ENCODE peak calls at places on chromosomes 12 and 14, in four cellular contexts. U, H, Q and X are unnamed samples.

GRCh38 chr12:25501565-25501964 is 51.5 kb downstream of the LMNTD1 start:
- DNase-seq in H (no peak), Q (no peak), U (no peak), X (no peak)

GRCh38 chr12:10018390-10018789 is 8.0 kb downstream of the CLEC12B start:
- DNase-seq in Q (no peak), H (no peak), U (no peak), X (no peak)

GRCh38 chr12:26119391-26119981 is 5.4 kb downstream of the BHLHE41 start:
- DNase-seq in U (peak), Q (no peak), H (no peak), X (peak)

GRCh38 chr12:28966049-28966778 is 182.9 kb upstream of the FAR2 start:
- DNase-seq in H (no peak), U (no peak), Q (no peak), X (no peak)

GRCh38 chr14:99009875-99010274 is 262.1 kb downstream of the BCL11B start:
- DNase-seq in Q (no peak), U (no peak), H (no peak), X (no peak)

GRCh38 chr12:75890660-75891059 is 140.9 kb downstream of the PHLDA1 start:
- DNase-seq in H (no peak), Q (no peak), U (no peak), X (no peak)

GRCh38 chr12:43891856-43892574 is 56.1 kb downstream of the TMEM117 start:
- DNase-seq in Q (no peak), H (no peak), U (no peak), X (peak)

GRCh38 chr12:80040075-80040738 is 59.1 kb upstream of the OTOGL start:
- DNase-seq in H (no peak), Q (no peak), U (no peak), X (no peak)

GRCh38 chr12:121579981-121580868 is 598 bp downstream of the KDM2B start:
- DNase-seq in Q (peak), H (peak), U (peak), X (peak)

GRCh38 chr12:30694971-30695326 is 720 bp downstream of the IPO8 start:
- DNase-seq in U (peak), H (no peak), Q (peak), X (peak)

GRCh38 chr12:101743724-101744472 is 4.6 kb upstream of the SYCP3 start:
- DNase-seq in Q (no peak), H (no peak), U (no peak), X (no peak)

GRCh38 chr12:101747695-101748094 is 8.4 kb upstream of the SYCP3 start:
- DNase-seq in H (no peak), U (no peak), Q (no peak), X (no peak)

GRCh38 chr12:101745481-101745880 is 6.2 kb upstream of the SYCP3 start:
- DNase-seq in H (no peak), U (no peak), Q (no peak), X (no peak)

GRCh38 chr12:101748907-101749306 is 9.6 kb upstream of the SYCP3 start:
- DNase-seq in Q (no peak), H (no peak), U (no peak), X (no peak)

GRCh38 chr12:101746661-101747060 is 7.4 kb upstream of the SYCP3 start:
- DNase-seq in Q (no peak), U (no peak), H (no peak), X (no peak)
- TF ChIP-seq PHF8 in Q (no peak), U (no peak), H (no peak), X (no peak)

GRCh38 chr14:35333797-35334743 is 41.9 kb downstream of the PSMA6 start:
- DNase-seq in H (no peak), Q (no peak), U (peak), X (peak)
- TF ChIP-seq PHF8 in H (no peak), Q (no peak), U (no peak), X (peak)

DNA sequence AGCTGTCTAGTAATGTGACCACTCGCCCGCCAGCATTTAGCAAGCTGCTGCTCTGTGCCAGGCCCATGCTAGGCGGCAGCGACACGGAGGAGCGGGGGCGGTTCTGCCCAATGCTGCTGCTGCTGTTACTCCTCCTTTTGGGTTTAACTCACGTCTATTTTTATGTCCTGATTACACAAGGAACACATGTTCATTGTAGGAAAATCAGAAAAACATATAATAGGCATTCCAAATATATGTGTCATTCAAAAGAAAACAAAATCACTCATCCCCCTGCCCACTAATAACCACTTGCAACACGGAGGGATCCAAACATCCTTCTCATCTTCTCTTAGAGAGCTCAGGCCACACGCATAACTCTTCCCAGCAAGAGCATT is 30.4 kb downstream of the CCDC92 start:
- DNase-seq in Q (no peak), U (no peak), H (no peak), X (no peak)
- TF ChIP-seq PHF8 in Q (no peak), U (no peak), H (no peak), X (no peak)

DNA sequence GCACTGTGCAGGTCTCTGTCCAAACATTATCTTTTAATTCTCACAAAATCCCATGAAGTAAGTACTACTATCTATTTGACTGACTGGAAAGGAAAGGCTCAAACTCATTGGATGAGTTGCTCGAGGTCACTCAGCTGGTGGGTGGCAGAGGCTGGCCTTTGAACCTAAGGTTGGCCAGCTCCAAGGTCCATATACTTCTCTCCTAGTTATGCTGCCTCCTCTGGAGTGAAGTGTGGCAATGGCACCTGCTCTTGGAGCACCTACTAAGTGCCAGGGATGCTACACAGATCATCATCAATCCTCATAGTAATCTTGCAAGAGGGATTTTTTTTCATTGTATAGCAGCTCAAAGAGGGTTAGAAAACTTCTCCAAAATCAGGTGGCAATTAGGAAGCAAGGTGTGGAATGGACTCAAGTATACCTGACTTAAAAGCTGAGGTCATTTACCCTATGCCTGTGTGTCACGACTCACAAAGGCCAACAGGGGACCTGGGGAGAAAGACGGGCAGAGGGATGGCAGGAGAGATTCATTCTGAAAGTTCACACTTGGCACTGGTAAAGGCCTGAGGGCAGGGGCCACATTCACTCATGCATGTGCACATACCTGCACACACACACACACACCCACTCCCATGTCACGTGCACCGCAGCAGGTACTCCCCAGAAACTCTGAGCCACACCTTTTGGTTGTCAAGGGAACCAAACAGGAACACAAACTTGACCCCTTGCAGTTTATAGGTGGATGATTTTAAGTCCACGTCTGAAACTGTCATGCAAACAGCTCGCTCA is 146.4 kb downstream of the FOXN3 start:
- DNase-seq in Q (no peak), H (no peak), U (no peak), X (no peak)
- TF ChIP-seq PHF8 in Q (no peak), H (no peak), U (no peak), X (no peak)

GRCh38 chr12:1595026-1595561 is 713 bp upstream of the FBXL14 start:
- DNase-seq in Q (no peak), H (no peak), U (no peak), X (no peak)
- TF ChIP-seq PHF8 in Q (no peak), H (no peak), U (no peak), X (no peak)

DNA sequence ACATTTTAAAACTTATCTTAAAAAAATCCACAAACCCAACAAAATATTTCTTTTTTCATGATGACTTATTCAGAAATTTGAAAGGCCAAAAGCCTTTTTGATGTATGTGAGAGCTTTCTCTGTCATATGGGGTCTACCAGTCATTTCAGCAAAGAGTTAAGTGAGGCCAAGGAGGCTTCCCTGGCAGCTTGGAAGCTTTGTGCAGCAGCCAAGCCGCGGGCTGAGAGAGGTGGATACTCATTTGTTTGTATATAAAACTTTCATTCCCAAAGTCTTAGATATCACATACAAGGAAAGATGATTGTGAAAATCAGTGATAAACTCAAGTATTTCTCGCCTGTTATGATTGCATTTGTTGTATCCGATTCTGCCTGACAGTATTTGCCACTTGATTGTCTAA is 48.5 kb upstream of the RNU6-8 start:
- DNase-seq in Q (no peak), H (no peak), U (no peak), X (no peak)
- TF ChIP-seq PHF8 in Q (no peak), H (no peak), U (no peak), X (no peak)

GRCh38 chr14:81406863-81407262 is 6.7 kb upstream of the STON2 start:
- DNase-seq in H (no peak), Q (no peak), U (no peak), X (peak)
- TF ChIP-seq PHF8 in H (no peak), Q (no peak), U (no peak), X (no peak)

DNA sequence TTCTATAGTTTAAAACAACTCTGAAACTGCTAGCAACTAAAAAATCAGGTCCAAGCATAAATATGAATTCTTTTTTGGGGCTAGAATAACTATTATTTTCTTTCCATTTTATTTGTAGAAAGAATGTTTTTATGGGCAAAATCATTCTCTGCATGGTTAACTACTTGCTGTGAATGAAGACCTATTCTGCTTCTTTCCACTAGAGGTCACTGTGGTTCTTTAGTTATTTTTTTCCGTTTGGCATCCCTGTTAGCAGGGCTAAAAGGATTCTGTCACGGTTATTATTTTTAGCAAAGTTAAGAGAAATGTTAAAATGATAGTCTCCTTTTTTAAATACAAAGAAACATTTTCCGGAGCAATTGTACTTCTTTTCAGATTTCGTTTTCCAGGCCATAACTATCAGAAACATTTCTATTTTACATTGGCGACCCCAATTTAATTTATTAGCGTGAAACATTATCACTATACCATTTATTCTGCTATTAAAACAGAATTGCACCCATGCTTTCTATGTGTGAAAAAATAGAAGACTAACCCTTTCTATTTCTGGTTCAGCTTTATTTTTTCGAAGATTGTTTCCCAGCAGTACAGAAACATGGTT is 404.8 kb downstream of the ATP23 start:
- DNase-seq in Q (peak), U (peak), H (no peak), X (peak)
- TF ChIP-seq PHF8 in Q (no peak), U (no peak), H (no peak), X (no peak)

DNA sequence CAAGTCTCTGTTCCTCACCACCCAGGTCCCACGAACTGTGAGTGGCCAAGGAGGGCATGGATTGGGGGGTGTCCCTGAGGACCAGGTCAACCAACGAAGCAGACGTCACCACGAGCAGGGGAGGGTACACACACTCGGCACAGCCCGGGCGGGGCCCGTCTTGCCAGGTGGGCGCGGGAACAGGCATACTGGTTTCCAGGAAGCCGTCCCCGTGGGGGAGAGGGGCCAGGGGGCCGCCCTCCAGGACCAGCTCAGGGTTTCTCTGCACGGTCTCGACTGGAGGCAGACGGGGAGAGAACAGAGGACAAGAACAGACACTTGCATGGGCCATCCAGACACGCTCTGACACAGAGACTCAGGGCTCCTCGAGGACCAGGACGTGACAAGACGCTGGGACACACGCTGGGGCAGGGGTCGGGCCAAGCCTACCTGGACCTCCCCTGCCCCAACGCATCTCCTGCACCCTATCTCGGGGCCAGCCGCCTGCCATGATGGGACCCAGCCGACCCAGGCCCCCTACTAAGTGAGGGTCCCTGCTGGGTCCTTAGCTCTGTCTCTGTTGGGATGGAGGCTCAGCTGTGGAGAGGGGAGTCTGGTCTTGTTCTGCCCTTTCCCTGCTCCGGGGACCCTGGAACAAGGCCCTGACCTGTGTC is 11.3 kb downstream of the ARL6IP4 start:
- DNase-seq in H (no peak), Q (no peak), U (no peak), X (no peak)
- TF ChIP-seq PHF8 in H (no peak), Q (no peak), U (no peak), X (no peak)